ENCODE peak calls at places on chromosomes 16 and 17, in four cellular contexts. M is mesendoderm, Y is colonic mucosa, B is NCI-H2029 treated with DMSO at 0.1 percent for 48 hours. P is an unnamed sample.

GRCh38 chr16:77869997-77870813 is 81.8 kb downstream of the VAT1L start:
- DNase-seq in M (peak), Y (peak), B (no peak), P (no peak)

GRCh38 chr16:15494231-15494630 is 59.8 kb downstream of the BMERB1 start:
- DNase-seq in M (no peak), Y (no peak), B (no peak), P (no peak)

GRCh38 chr16:47504599-47504998 is 43.5 kb downstream of the PHKB start:
- DNase-seq in M (no peak), Y (no peak), B (no peak), P (no peak)

GRCh38 chr17:72008236-72008874 is 112.5 kb upstream of the SOX9 start:
- DNase-seq in M (no peak), Y (no peak), B (no peak), P (no peak)

GRCh38 chr16:10989494-10989893 is 45.1 kb downstream of the CLEC16A start:
- DNase-seq in M (no peak), Y (no peak), B (no peak), P (no peak)

GRCh38 chr17:11803226-11803625 is 194.0 kb downstream of the ZNF18 start:
- DNase-seq in M (no peak), Y (no peak), B (no peak), P (no peak)

GRCh38 chr16:12516621-12517309 is 286.9 kb downstream of the CPPED1 start:
- DNase-seq in M (no peak), Y (peak), B (no peak), P (no peak)

GRCh38 chr17:2179615-2180295 is 123.8 kb downstream of the SMG6 start:
- DNase-seq in M (no peak), Y (peak), B (peak), P (peak)

GRCh38 chr17:36496018-36496789 is 9.7 kb downstream of the ZNHIT3 start:
- DNase-seq in M (peak), Y (no peak), B (no peak), P (no peak)

GRCh38 chr16:11251525-11252481 is 4.2 kb downstream of the SOCS1 start:
- DNase-seq in M (no peak), Y (no peak), B (no peak), P (peak)

GRCh38 chr17:37824534-37825485 is 80.0 kb upstream of the HNF1B start:
- DNase-seq in M (peak), Y (no peak), B (no peak), P (no peak)

GRCh38 chr17:1043601-1044251 is 46.8 kb downstream of the TIMM22 start:
- DNase-seq in M (peak), Y (no peak), B (no peak), P (no peak)

GRCh38 chr17:10325036-10325435 is 47.8 kb downstream of the MYH13 start:
- DNase-seq in M (no peak), Y (no peak), B (no peak), P (no peak)

GRCh38 chr16:86101135-86101911 is 202.4 kb downstream of the IRF8 start:
- DNase-seq in M (no peak), Y (no peak), B (no peak), P (no peak)

GRCh38 chr16:82344157-82344556 is 174.1 kb upstream of the MPHOSPH6 start:
- DNase-seq in M (peak), Y (no peak), B (no peak), P (peak)

GRCh38 chr17:73316919-73317505 is 5.2 kb upstream of the CDC42EP4 start:
- DNase-seq in M (no peak), Y (no peak), B (no peak), P (no peak)

GRCh38 chr17:80964231-80964856 is 27.3 kb upstream of the CHMP6 start:
- DNase-seq in M (no peak), Y (no peak), B (no peak), P (no peak)

GRCh38 chr17:44222112-44222869 is 2.8 kb upstream of the UBTF start:
- DNase-seq in M (peak), Y (peak), B (peak), P (peak)

GRCh38 chr17:10062757-10063385 is 135.5 kb downstream of the GAS7 start:
- DNase-seq in M (no peak), Y (no peak), B (no peak), P (no peak)

GRCh38 chr17:63698381-63698885 is 1.5 kb downstream of the LIMD2 start:
- DNase-seq in M (no peak), Y (no peak), B (no peak), P (no peak)

GRCh38 chr16:50833929-50834328 is 92.0 kb downstream of the CYLD start:
- DNase-seq in M (no peak), Y (no peak), B (no peak), P (peak)

GRCh38 chr17:74768069-74768762 is 7.9 kb downstream of the NAT9 start:
- DNase-seq in M (no peak), Y (no peak), B (no peak), P (peak)

GRCh38 chr16:14301150-14302030 is 230.3 kb downstream of the MRTFB start:
- DNase-seq in M (peak), Y (peak), B (no peak), P (no peak)

GRCh38 chr17:79162012-79162577 is 87.5 kb downstream of the ENGASE start:
- DNase-seq in M (no peak), Y (no peak), B (no peak), P (no peak)

GRCh38 chr17:33202011-33202410 is 91.1 kb downstream of the ASIC2 start:
- DNase-seq in M (peak), Y (no peak), B (no peak), P (no peak)

GRCh38 chr17:74006366-74006765 is 197.1 kb upstream of the RPL38 start:
- DNase-seq in M (no peak), Y (no peak), B (no peak), P (no peak)

GRCh38 chr17:732788-733720 is 658 bp downstream of the TLCD3A start:
- DNase-seq in M (peak), Y (peak), B (no peak), P (peak)

GRCh38 chr17:17837966-17838962 is 1.5 kb upstream of the SREBF1 start:
- DNase-seq in M (peak), Y (peak), B (no peak), P (no peak)

GRCh38 chr16:51114369-51114768 is 36.7 kb downstream of the SALL1 start:
- DNase-seq in M (no peak), Y (no peak), B (no peak), P (no peak)

GRCh38 chr17:14061666-14062560 is 7.4 kb upstream of the COX10 start:
- DNase-seq in M (peak), Y (no peak), B (no peak), P (peak)

GRCh38 chr17:81015135-81015534 is 19.8 kb upstream of the BAIAP2 start:
- DNase-seq in M (no peak), Y (no peak), B (no peak), P (no peak)

GRCh38 chr16:72425571-72426341 is 253.8 kb upstream of the PMFBP1 start:
- DNase-seq in M (no peak), Y (no peak), B (peak), P (no peak)

GRCh38 chr17:67615011-67615561 is 102.7 kb upstream of the NOL11 start:
- DNase-seq in M (no peak), Y (no peak), B (peak), P (no peak)

GRCh38 chr17:11671151-11671550 is 72.9 kb downstream of the DNAH9 start:
- DNase-seq in M (no peak), Y (no peak), B (no peak), P (no peak)

GRCh38 chr16:75458029-75458428 is 6.5 kb downstream of the TMEM170A start:
- DNase-seq in M (no peak), Y (no peak), B (no peak), P (no peak)

GRCh38 chr17:80751070-80751459 is 206.4 kb downstream of the RPTOR start:
- DNase-seq in M (no peak), Y (no peak), B (no peak), P (no peak)

GRCh38 chr17:19401321-19402010 is 9.6 kb upstream of the RNF112 start:
- DNase-seq in M (no peak), Y (peak), B (no peak), P (no peak)